ENCODE peak calls at places on chromosomes 7 and 10, in six cellular contexts. L, A, T, S, C and D are unnamed samples.

GRCh38 chr7:96987719-96988118 is 17.6 kb upstream of the DLX6 start:
- DNase-seq in C (no peak), L (no peak), A (no peak), T (no peak), S (no peak), D (no peak)

GRCh38 chr7:73613954-73614735 is 10.2 kb downstream of the MLXIPL start:
- DNase-seq in A (peak; percentile 78), L (no peak), C (no peak), S (no peak), T (no peak), D (no peak)

GRCh38 chr7:13830604-13830915 is 158.9 kb downstream of the ETV1 start:
- DNase-seq in T (no peak), L (no peak), A (no peak), S (no peak), C (no peak), D (no peak)

GRCh38 chr10:132961-133898 is 2.0 kb upstream of the ZMYND11 start:
- DNase-seq in A (peak; percentile 62), S (no peak), C (no peak), T (no peak), L (no peak), D (no peak)

GRCh38 chr7:137836113-137836509 is 10.7 kb downstream of the DGKI start:
- DNase-seq in S (no peak), A (no peak), L (no peak), C (no peak), T (no peak), D (no peak)

GRCh38 chr7:100951888-100952560 is 2.7 kb downstream of the MUC3A start:
- DNase-seq in S (no peak), T (no peak), C (no peak), A (no peak), L (no peak), D (no peak)

GRCh38 chr10:818010-818409 is 113.5 kb downstream of the LARP4B start:
- DNase-seq in L (no peak), C (no peak), S (no peak), A (no peak), T (no peak), D (no peak)

GRCh38 chr7:151366141-151366871 is 24.7 kb downstream of the NUB1 start:
- DNase-seq in A (no peak), T (no peak), C (no peak), S (no peak), L (no peak), D (no peak)

GRCh38 chr7:134462337-134462925 is 3.5 kb upstream of the AKR1B1 start:
- DNase-seq in S (peak; percentile 13), A (peak; percentile 92), L (no peak), C (no peak), T (no peak), D (no peak)

GRCh38 chr10:16923309-16923708 is 106.1 kb upstream of the RSU1 start:
- DNase-seq in S (no peak), L (no peak), C (no peak), T (no peak), A (no peak), D (no peak)

GRCh38 chr10:111439034-111439842 is 362.4 kb downstream of the ADRA2A start:
- DNase-seq in A (no peak), T (no peak), S (no peak), C (no peak), L (no peak), D (no peak)

GRCh38 chr10:25933653-25934608 is at the start of gene MYO3A:
- DNase-seq in A (no peak), C (no peak), T (no peak), S (peak; percentile 3), L (no peak), D (peak; percentile 31)

GRCh38 chr10:60238408-60239100 is 151.1 kb downstream of the ANK3 start:
- DNase-seq in S (peak; percentile 61), A (peak; percentile 72), L (peak; percentile 75), C (no peak), T (no peak), D (no peak)

GRCh38 chr7:133124974-133125373 is 43.1 kb upstream of the CHCHD3 start:
- DNase-seq in C (no peak), S (no peak), A (no peak), T (no peak), L (no peak), D (no peak)

GRCh38 chr10:12050528-12050927 is 7.9 kb upstream of the UPF2 start:
- DNase-seq in C (no peak), T (no peak), S (no peak), A (no peak), L (no peak), D (no peak)

GRCh38 chr7:42843209-42843800 is 68.6 kb downstream of the C7orf25 start:
- DNase-seq in S (peak; percentile 56), L (peak; percentile 5), A (peak; percentile 54), T (no peak), C (no peak), D (peak; percentile 29)

GRCh38 chr10:132766291-132766690 is 19.7 kb downstream of the NKX6-2 start:
- DNase-seq in C (no peak), T (no peak), L (no peak), S (no peak), A (no peak), D (no peak)

GRCh38 chr10:79399242-79399831 is 46.1 kb downstream of the ZCCHC24 start:
- DNase-seq in S (peak; percentile 42), A (peak; percentile 97), L (no peak), C (peak; percentile 51), T (no peak), D (peak; percentile 30)

GRCh38 chr7:34013421-34013820 is 108.1 kb downstream of the BMPER start:
- DNase-seq in L (no peak), S (no peak), T (no peak), A (no peak), C (no peak), D (no peak)

GRCh38 chr7:98774893-98775292 is 94.9 kb downstream of the TMEM130 start:
- DNase-seq in T (no peak), S (no peak), L (no peak), A (no peak), C (no peak), D (no peak)

GRCh38 chr10:94398762-94399161 is 3.6 kb upstream of the TBC1D12 start:
- DNase-seq in L (no peak), S (no peak), T (no peak), A (no peak), C (no peak), D (no peak)

GRCh38 chr10:42992156-42992956 is 84.5 kb upstream of the RET start:
- DNase-seq in C (no peak), T (no peak), L (no peak), A (no peak), S (no peak), D (no peak)

GRCh38 chr10:90418869-90419652 is 438.8 kb downstream of the HTR7 start:
- DNase-seq in T (no peak), S (peak; percentile 23), L (no peak), C (no peak), A (peak; percentile 92), D (no peak)

GRCh38 chr10:103204353-103205255 is 11.5 kb upstream of the NT5C2 start:
- DNase-seq in T (no peak), C (no peak), S (peak; percentile 53), L (no peak), A (no peak), D (peak; percentile 38)

GRCh38 chr10:33350041-33350440 is 15.6 kb upstream of the NRP1 start:
- DNase-seq in T (no peak), C (no peak), A (no peak), L (no peak), S (no peak), D (no peak)

GRCh38 chr7:148436571-148436970 is 154.0 kb upstream of the C7orf33 start:
- DNase-seq in T (no peak), L (no peak), C (no peak), S (no peak), A (no peak), D (no peak)

GRCh38 chr7:157692156-157693011 is 355.6 kb downstream of the DNAJB6 start:
- DNase-seq in L (no peak), T (no peak), A (no peak), S (no peak), C (no peak), D (peak; percentile 51)

GRCh38 chr7:137129025-137129424 is 214.5 kb downstream of the PTN start:
- DNase-seq in C (no peak), S (no peak), T (no peak), A (no peak), L (no peak), D (no peak)

GRCh38 chr7:133070562-133070961 is 11.3 kb downstream of the CHCHD3 start:
- DNase-seq in S (no peak), T (no peak), C (no peak), A (no peak), L (no peak), D (no peak)